ENCODE peak calls at places on chromosomes 5 and 9, in eight cellular contexts. One of them, this sample, is unnamed.
A peak's percentile ranks its signal among the peaks of the same experiment; 100 is the strongest.

GRCh38 chr5:2727620-2728019 is 23.9 kb downstream of the IRX2 start:
- DNase-seq in mesothelial cell of epicardium: no peak
- DNase-seq in GM23338: no peak
- DNase-seq in T-helper 17 cell: no peak
- DNase-seq in frontal cortex: no peak
- DNase-seq in non-pigmented ciliary epithelial cell: no peak
- DNase-seq in A172: no peak
- DNase-seq in cardiac fibroblast: no peak
- DNase-seq in this sample: no peak

GRCh38 chr5:55172051-55172899 is 702 bp downstream of the CDC20B start:
- DNase-seq in mesothelial cell of epicardium: no peak
- DNase-seq in GM23338: peak; percentile 88
- DNase-seq in T-helper 17 cell: peak; percentile 13
- DNase-seq in frontal cortex: peak; percentile 74
- DNase-seq in non-pigmented ciliary epithelial cell: peak; percentile 37
- DNase-seq in A172: peak; percentile 77
- DNase-seq in cardiac fibroblast: peak; percentile 88
- DNase-seq in this sample: peak; percentile 92

GRCh38 chr5:55441107-55441771 is 93.5 kb downstream of the PLPP1 start:
- DNase-seq in mesothelial cell of epicardium: no peak
- DNase-seq in GM23338: peak; percentile 22
- DNase-seq in T-helper 17 cell: no peak
- DNase-seq in frontal cortex: no peak
- DNase-seq in non-pigmented ciliary epithelial cell: no peak
- DNase-seq in A172: no peak
- DNase-seq in cardiac fibroblast: no peak
- DNase-seq in this sample: peak; percentile 23

GRCh38 chr9:129550199-129550839 is 70.6 kb downstream of the C9orf50 start:
- DNase-seq in mesothelial cell of epicardium: peak; percentile 69
- DNase-seq in GM23338: peak; percentile 75
- DNase-seq in T-helper 17 cell: no peak
- DNase-seq in frontal cortex: peak; percentile 81
- DNase-seq in non-pigmented ciliary epithelial cell: no peak
- DNase-seq in A172: no peak
- DNase-seq in cardiac fibroblast: peak; percentile 55
- DNase-seq in this sample: peak; percentile 74

GRCh38 chr9:5511935-5512580 is 1.7 kb downstream of the PDCD1LG2 start:
- DNase-seq in mesothelial cell of epicardium: no peak
- DNase-seq in GM23338: no peak
- DNase-seq in T-helper 17 cell: no peak
- DNase-seq in frontal cortex: no peak
- DNase-seq in non-pigmented ciliary epithelial cell: no peak
- DNase-seq in A172: no peak
- DNase-seq in cardiac fibroblast: peak; percentile 25
- DNase-seq in this sample: no peak

GRCh38 chr5:147509710-147510651 is at the start of gene DPYSL3:
- DNase-seq in mesothelial cell of epicardium: peak; percentile 50
- DNase-seq in GM23338: peak; percentile 90
- DNase-seq in T-helper 17 cell: no peak
- DNase-seq in frontal cortex: peak; percentile 39
- DNase-seq in non-pigmented ciliary epithelial cell: peak; percentile 17
- DNase-seq in A172: peak; percentile 66
- DNase-seq in cardiac fibroblast: peak; percentile 72
- DNase-seq in this sample: peak; percentile 78

GRCh38 chr5:172383231-172383802 is 71.0 kb downstream of the SH3PXD2B start:
- DNase-seq in mesothelial cell of epicardium: no peak
- DNase-seq in GM23338: no peak
- DNase-seq in T-helper 17 cell: no peak
- DNase-seq in frontal cortex: no peak
- DNase-seq in non-pigmented ciliary epithelial cell: peak; percentile 46
- DNase-seq in A172: peak; percentile 67
- DNase-seq in cardiac fibroblast: peak; percentile 80
- DNase-seq in this sample: no peak

GRCh38 chr5:132342291-132343180 is 27.0 kb upstream of the SLC22A5 start:
- DNase-seq in mesothelial cell of epicardium: no peak
- DNase-seq in GM23338: no peak
- DNase-seq in T-helper 17 cell: no peak
- DNase-seq in frontal cortex: no peak
- DNase-seq in non-pigmented ciliary epithelial cell: no peak
- DNase-seq in A172: no peak
- DNase-seq in cardiac fibroblast: no peak
- DNase-seq in this sample: no peak

GRCh38 chr5:157801-158200 is 33.5 kb upstream of the LRRC14B start:
- DNase-seq in mesothelial cell of epicardium: no peak
- DNase-seq in GM23338: no peak
- DNase-seq in T-helper 17 cell: no peak
- DNase-seq in frontal cortex: no peak
- DNase-seq in non-pigmented ciliary epithelial cell: no peak
- DNase-seq in A172: no peak
- DNase-seq in cardiac fibroblast: no peak
- DNase-seq in this sample: no peak

GRCh38 chr5:153749941-153750340 is 259.5 kb downstream of the GRIA1 start:
- DNase-seq in mesothelial cell of epicardium: no peak
- DNase-seq in GM23338: no peak
- DNase-seq in T-helper 17 cell: no peak
- DNase-seq in frontal cortex: no peak
- DNase-seq in non-pigmented ciliary epithelial cell: no peak
- DNase-seq in A172: peak; percentile 56
- DNase-seq in cardiac fibroblast: no peak
- DNase-seq in this sample: no peak

GRCh38 chr5:61659221-61659696 is 327.2 kb downstream of the ZSWIM6 start:
- DNase-seq in mesothelial cell of epicardium: no peak
- DNase-seq in GM23338: peak; percentile 89
- DNase-seq in T-helper 17 cell: no peak
- DNase-seq in frontal cortex: no peak
- DNase-seq in non-pigmented ciliary epithelial cell: no peak
- DNase-seq in A172: no peak
- DNase-seq in cardiac fibroblast: no peak
- DNase-seq in this sample: no peak

GRCh38 chr9:36559036-36559695 is 13.5 kb upstream of the MELK start:
- DNase-seq in mesothelial cell of epicardium: no peak
- DNase-seq in GM23338: peak; percentile 59
- DNase-seq in T-helper 17 cell: no peak
- DNase-seq in frontal cortex: no peak
- DNase-seq in non-pigmented ciliary epithelial cell: no peak
- DNase-seq in A172: peak; percentile 35
- DNase-seq in cardiac fibroblast: peak; percentile 46
- DNase-seq in this sample: peak; percentile 12

GRCh38 chr9:76571288-76572204 is 112.6 kb downstream of the GCNT1 start:
- DNase-seq in mesothelial cell of epicardium: no peak
- DNase-seq in GM23338: peak; percentile 14
- DNase-seq in T-helper 17 cell: no peak
- DNase-seq in frontal cortex: no peak
- DNase-seq in non-pigmented ciliary epithelial cell: no peak
- DNase-seq in A172: no peak
- DNase-seq in cardiac fibroblast: peak; percentile 44
- DNase-seq in this sample: no peak

GRCh38 chr5:132190161-132190817 is 37.4 kb downstream of the P4HA2 start:
- DNase-seq in mesothelial cell of epicardium: no peak
- DNase-seq in GM23338: peak; percentile 91
- DNase-seq in T-helper 17 cell: no peak
- DNase-seq in frontal cortex: peak; percentile 35
- DNase-seq in non-pigmented ciliary epithelial cell: peak; percentile 37
- DNase-seq in A172: peak; percentile 81
- DNase-seq in cardiac fibroblast: peak; percentile 78
- DNase-seq in this sample: peak; percentile 84

GRCh38 chr9:129239946-129240490 is 62.0 kb upstream of the IER5L start:
- DNase-seq in mesothelial cell of epicardium: no peak
- DNase-seq in GM23338: no peak
- DNase-seq in T-helper 17 cell: no peak
- DNase-seq in frontal cortex: no peak
- DNase-seq in non-pigmented ciliary epithelial cell: no peak
- DNase-seq in A172: no peak
- DNase-seq in cardiac fibroblast: no peak
- DNase-seq in this sample: no peak

GRCh38 chr5:29148073-29148472 is 2045.4 kb upstream of the CDH6 start:
- DNase-seq in mesothelial cell of epicardium: no peak
- DNase-seq in GM23338: no peak
- DNase-seq in T-helper 17 cell: no peak
- DNase-seq in frontal cortex: no peak
- DNase-seq in non-pigmented ciliary epithelial cell: no peak
- DNase-seq in A172: no peak
- DNase-seq in cardiac fibroblast: no peak
- DNase-seq in this sample: no peak

GRCh38 chr5:132134384-132134783 is 60.8 kb downstream of the CSF2 start:
- DNase-seq in mesothelial cell of epicardium: no peak
- DNase-seq in GM23338: peak; percentile 23
- DNase-seq in T-helper 17 cell: no peak
- DNase-seq in frontal cortex: no peak
- DNase-seq in non-pigmented ciliary epithelial cell: no peak
- DNase-seq in A172: peak; percentile 32
- DNase-seq in cardiac fibroblast: peak; percentile 74
- DNase-seq in this sample: no peak

GRCh38 chr5:112417931-112418358 is 1.1 kb downstream of the EPB41L4A start:
- DNase-seq in mesothelial cell of epicardium: no peak
- DNase-seq in GM23338: peak; percentile 57
- DNase-seq in T-helper 17 cell: peak; percentile 16
- DNase-seq in frontal cortex: no peak
- DNase-seq in non-pigmented ciliary epithelial cell: no peak
- DNase-seq in A172: peak; percentile 4
- DNase-seq in cardiac fibroblast: peak; percentile 35
- DNase-seq in this sample: no peak

GRCh38 chr5:27010646-27011045 is 27.7 kb downstream of the CDH9 start:
- DNase-seq in mesothelial cell of epicardium: no peak
- DNase-seq in GM23338: no peak
- DNase-seq in T-helper 17 cell: no peak
- DNase-seq in frontal cortex: no peak
- DNase-seq in non-pigmented ciliary epithelial cell: no peak
- DNase-seq in A172: peak; percentile 69
- DNase-seq in cardiac fibroblast: no peak
- DNase-seq in this sample: no peak

GRCh38 chr9:123316053-123316718 is 39.8 kb upstream of the CRB2 start:
- DNase-seq in mesothelial cell of epicardium: no peak
- DNase-seq in GM23338: no peak
- DNase-seq in T-helper 17 cell: no peak
- DNase-seq in frontal cortex: no peak
- DNase-seq in non-pigmented ciliary epithelial cell: no peak
- DNase-seq in A172: no peak
- DNase-seq in cardiac fibroblast: no peak
- DNase-seq in this sample: no peak

GRCh38 chr9:109422641-109423040 is 75.5 kb downstream of the PTPN3 start:
- DNase-seq in mesothelial cell of epicardium: no peak
- DNase-seq in GM23338: no peak
- DNase-seq in T-helper 17 cell: no peak
- DNase-seq in frontal cortex: no peak
- DNase-seq in non-pigmented ciliary epithelial cell: no peak
- DNase-seq in A172: no peak
- DNase-seq in cardiac fibroblast: no peak
- DNase-seq in this sample: no peak

GRCh38 chr5:132947661-132948060 is 15.8 kb downstream of the AFF4 start:
- DNase-seq in mesothelial cell of epicardium: no peak
- DNase-seq in GM23338: no peak
- DNase-seq in T-helper 17 cell: no peak
- DNase-seq in frontal cortex: no peak
- DNase-seq in non-pigmented ciliary epithelial cell: no peak
- DNase-seq in A172: peak; percentile 35
- DNase-seq in cardiac fibroblast: peak; percentile 74
- DNase-seq in this sample: no peak

GRCh38 chr5:11037941-11038340 is 276.9 kb upstream of the DAP start:
- DNase-seq in mesothelial cell of epicardium: no peak
- DNase-seq in GM23338: no peak
- DNase-seq in T-helper 17 cell: no peak
- DNase-seq in frontal cortex: no peak
- DNase-seq in non-pigmented ciliary epithelial cell: no peak
- DNase-seq in A172: no peak
- DNase-seq in cardiac fibroblast: no peak
- DNase-seq in this sample: no peak

GRCh38 chr9:131817627-131818026 is 77.8 kb upstream of the RAPGEF1 start:
- DNase-seq in mesothelial cell of epicardium: no peak
- DNase-seq in GM23338: no peak
- DNase-seq in T-helper 17 cell: no peak
- DNase-seq in frontal cortex: no peak
- DNase-seq in non-pigmented ciliary epithelial cell: no peak
- DNase-seq in A172: no peak
- DNase-seq in cardiac fibroblast: no peak
- DNase-seq in this sample: no peak